ENCODE peak calls at places on chromosomes 1 and 21, in five cellular contexts. One of them, this sample, is unnamed.

GRCh38 chr1:19353596-19353995 is 41.5 kb downstream of the SLC66A1 start:
- DNase-seq in heart left ventricle: no peak
- DNase-seq in lower lobe of right lung: no peak
- DNase-seq in PC-3: no peak
- DNase-seq in heart right ventricle: no peak
- DNase-seq in this sample: no peak

GRCh38 chr1:32680642-32681041 is 21.9 kb downstream of the SYNC start:
- DNase-seq in heart left ventricle: no peak
- DNase-seq in heart right ventricle: no peak
- DNase-seq in lower lobe of right lung: no peak
- DNase-seq in PC-3: no peak
- DNase-seq in this sample: no peak

GRCh38 chr1:184036517-184036949 is 995 bp downstream of the COLGALT2 start:
- DNase-seq in lower lobe of right lung: peak; percentile 49
- DNase-seq in PC-3: no peak
- DNase-seq in heart left ventricle: peak; percentile 45
- DNase-seq in heart right ventricle: peak; percentile 49
- DNase-seq in this sample: no peak

GRCh38 chr1:183438060-183438459 is 19.9 kb upstream of the NMNAT2 start:
- DNase-seq in heart right ventricle: no peak
- DNase-seq in lower lobe of right lung: no peak
- DNase-seq in PC-3: no peak
- DNase-seq in heart left ventricle: no peak
- DNase-seq in this sample: no peak

GRCh38 chr1:116921937-116922336 is 12.2 kb downstream of the PTGFRN start:
- DNase-seq in PC-3: no peak
- DNase-seq in heart right ventricle: no peak
- DNase-seq in heart left ventricle: no peak
- DNase-seq in lower lobe of right lung: no peak
- DNase-seq in this sample: no peak

GRCh38 chr1:116817582-116818064 is 63.4 kb downstream of the CD2 start:
- DNase-seq in PC-3: peak; percentile 79
- DNase-seq in heart right ventricle: no peak
- DNase-seq in lower lobe of right lung: peak; percentile 57
- DNase-seq in heart left ventricle: no peak
- DNase-seq in this sample: peak; percentile 63

GRCh38 chr1:232767381-232768074 is 37.7 kb upstream of the MAP10 start:
- DNase-seq in heart right ventricle: no peak
- DNase-seq in lower lobe of right lung: peak; percentile 49
- DNase-seq in PC-3: peak; percentile 94
- DNase-seq in heart left ventricle: no peak
- DNase-seq in this sample: peak; percentile 78

GRCh38 chr1:53390261-53390660 is 62.4 kb upstream of the LRP8 start:
- DNase-seq in heart left ventricle: peak; percentile 50
- DNase-seq in lower lobe of right lung: peak; percentile 64
- DNase-seq in heart right ventricle: peak; percentile 21
- DNase-seq in PC-3: no peak
- DNase-seq in this sample: no peak

GRCh38 chr1:47688631-47689296 is 250.9 kb downstream of the FOXD2 start:
- DNase-seq in PC-3: no peak
- DNase-seq in heart right ventricle: no peak
- DNase-seq in heart left ventricle: peak; percentile 8
- DNase-seq in lower lobe of right lung: no peak
- DNase-seq in this sample: no peak

GRCh38 chr1:224565186-224565585 is 50.9 kb upstream of the CNIH3 start:
- DNase-seq in heart right ventricle: no peak
- DNase-seq in PC-3: peak; percentile 99
- DNase-seq in heart left ventricle: no peak
- DNase-seq in lower lobe of right lung: peak; percentile 46
- DNase-seq in this sample: peak; percentile 95

GRCh38 chr1:114113801-114114750 is 39.6 kb downstream of the SYT6 start:
- DNase-seq in heart right ventricle: peak; percentile 17
- DNase-seq in lower lobe of right lung: peak; percentile 60
- DNase-seq in heart left ventricle: peak; percentile 41
- DNase-seq in PC-3: peak; percentile 90
- DNase-seq in this sample: peak; percentile 14

GRCh38 chr1:109089242-109090015 is 1.1 kb upstream of the TMEM167B start:
- DNase-seq in PC-3: peak; percentile 94
- DNase-seq in heart left ventricle: peak; percentile 44
- DNase-seq in heart right ventricle: peak; percentile 69
- DNase-seq in lower lobe of right lung: peak; percentile 74
- DNase-seq in this sample: peak; percentile 34

GRCh38 chr1:235511470-235512240 is 7.4 kb upstream of the B3GALNT2 start:
- DNase-seq in lower lobe of right lung: no peak
- DNase-seq in heart left ventricle: no peak
- DNase-seq in heart right ventricle: no peak
- DNase-seq in PC-3: no peak
- DNase-seq in this sample: peak; percentile 31

GRCh38 chr1:71502026-71502425 is 421.2 kb upstream of the ZRANB2 start:
- DNase-seq in heart right ventricle: no peak
- DNase-seq in heart left ventricle: no peak
- DNase-seq in lower lobe of right lung: no peak
- DNase-seq in PC-3: no peak
- DNase-seq in this sample: no peak

GRCh38 chr1:115074839-115075534 is 14.3 kb downstream of the TSPAN2 start:
- DNase-seq in lower lobe of right lung: no peak
- DNase-seq in heart left ventricle: no peak
- DNase-seq in heart right ventricle: no peak
- DNase-seq in PC-3: no peak
- DNase-seq in this sample: no peak

GRCh38 chr1:42010381-42010780 is 91.7 kb upstream of the HIVEP3 start:
- DNase-seq in heart left ventricle: no peak
- DNase-seq in heart right ventricle: no peak
- DNase-seq in PC-3: no peak
- DNase-seq in lower lobe of right lung: no peak
- DNase-seq in this sample: no peak
- H3K4me1 ChIP-seq in heart left ventricle: no peaks in the 10 kb centered on the region
- H3K4me1 ChIP-seq in heart right ventricle: no peaks in the 10 kb centered on the region
- H3K4me1 ChIP-seq in PC-3: no peaks in the 10 kb centered on the region
- H3K4me1 ChIP-seq in lower lobe of right lung: peaks cover 30% of the 10 kb centered on the region
- H3K4me1 ChIP-seq in this sample: peaks cover 20% of the 10 kb centered on the region

GRCh38 chr1:56540467-56540866 is 38.9 kb downstream of the PLPP3 start:
- DNase-seq in PC-3: peak; percentile 24
- DNase-seq in heart left ventricle: no peak
- DNase-seq in lower lobe of right lung: no peak
- DNase-seq in heart right ventricle: no peak
- DNase-seq in this sample: no peak
- H3K4me1 ChIP-seq in PC-3: peaks cover 26% of the 10 kb centered on the region
- H3K4me1 ChIP-seq in heart left ventricle: peaks cover 54% of the 10 kb centered on the region
- H3K4me1 ChIP-seq in lower lobe of right lung: peaks cover 31% of the 10 kb centered on the region
- H3K4me1 ChIP-seq in heart right ventricle: peaks cover 49% of the 10 kb centered on the region
- H3K4me1 ChIP-seq in this sample: no peaks in the 10 kb centered on the region

GRCh38 chr1:18001725-18002124 is 105.9 kb upstream of the IGSF21 start:
- DNase-seq in heart right ventricle: no peak
- DNase-seq in lower lobe of right lung: no peak
- DNase-seq in PC-3: no peak
- DNase-seq in heart left ventricle: no peak
- DNase-seq in this sample: no peak
- H3K4me1 ChIP-seq in heart right ventricle: no peaks in the 10 kb centered on the region
- H3K4me1 ChIP-seq in lower lobe of right lung: no peaks in the 10 kb centered on the region
- H3K4me1 ChIP-seq in PC-3: no peaks in the 10 kb centered on the region
- H3K4me1 ChIP-seq in heart left ventricle: no peaks in the 10 kb centered on the region
- H3K4me1 ChIP-seq in this sample: no peaks in the 10 kb centered on the region

GRCh38 chr1:10703702-10704101 is 92.7 kb downstream of the CASZ1 start:
- DNase-seq in PC-3: no peak
- DNase-seq in lower lobe of right lung: no peak
- DNase-seq in heart right ventricle: no peak
- DNase-seq in heart left ventricle: no peak
- DNase-seq in this sample: no peak
- H3K4me1 ChIP-seq in PC-3: peaks cover 11% of the 10 kb centered on the region
- H3K4me1 ChIP-seq in lower lobe of right lung: peaks cover 9% of the 10 kb centered on the region
- H3K4me1 ChIP-seq in heart right ventricle: peaks cover 6% of the 10 kb centered on the region
- H3K4me1 ChIP-seq in heart left ventricle: peaks cover 7% of the 10 kb centered on the region
- H3K4me1 ChIP-seq in this sample: peaks cover 4% of the 10 kb centered on the region

GRCh38 chr1:25562101-25562927 is 18.9 kb downstream of the LDLRAP1 start:
- DNase-seq in lower lobe of right lung: no peak
- DNase-seq in heart left ventricle: no peak
- DNase-seq in heart right ventricle: no peak
- DNase-seq in PC-3: no peak
- DNase-seq in this sample: no peak

GRCh38 chr1:25562928-25563283 is 19.5 kb downstream of the LDLRAP1 start:
- DNase-seq in PC-3: no peak
- DNase-seq in heart left ventricle: no peak
- DNase-seq in lower lobe of right lung: no peak
- DNase-seq in heart right ventricle: no peak
- DNase-seq in this sample: no peak

GRCh38 chr1:25564777-25565176 is 21.4 kb downstream of the LDLRAP1 start:
- DNase-seq in PC-3: no peak
- DNase-seq in heart left ventricle: no peak
- DNase-seq in lower lobe of right lung: no peak
- DNase-seq in heart right ventricle: no peak
- DNase-seq in this sample: no peak

GRCh38 chr1:25565188-25565591 is 21.8 kb downstream of the LDLRAP1 start:
- DNase-seq in lower lobe of right lung: no peak
- DNase-seq in PC-3: no peak
- DNase-seq in heart left ventricle: no peak
- DNase-seq in heart right ventricle: no peak
- DNase-seq in this sample: no peak

GRCh38 chr1:25563330-25564215 is 20.2 kb downstream of the LDLRAP1 start:
- DNase-seq in heart left ventricle: no peak
- DNase-seq in heart right ventricle: no peak
- DNase-seq in PC-3: no peak
- DNase-seq in lower lobe of right lung: no peak
- DNase-seq in this sample: no peak
- H3K4me1 ChIP-seq in heart left ventricle: peaks cover 39% of the 10 kb centered on the region
- H3K4me1 ChIP-seq in heart right ventricle: peaks cover 24% of the 10 kb centered on the region
- H3K4me1 ChIP-seq in PC-3: peaks cover 17% of the 10 kb centered on the region
- H3K4me1 ChIP-seq in lower lobe of right lung: peaks cover 65% of the 10 kb centered on the region
- H3K4me1 ChIP-seq in this sample: peaks cover 58% of the 10 kb centered on the region

GRCh38 chr21:32645261-32646182 is 33.3 kb upstream of the CFAP298 start:
- DNase-seq in heart right ventricle: no peak
- DNase-seq in heart left ventricle: no peak
- DNase-seq in lower lobe of right lung: no peak
- DNase-seq in PC-3: no peak
- DNase-seq in this sample: no peak
- H3K4me1 ChIP-seq in heart right ventricle: no peaks in the 10 kb centered on the region
- H3K4me1 ChIP-seq in heart left ventricle: no peaks in the 10 kb centered on the region
- H3K4me1 ChIP-seq in lower lobe of right lung: no peaks in the 10 kb centered on the region
- H3K4me1 ChIP-seq in PC-3: no peaks in the 10 kb centered on the region
- H3K4me1 ChIP-seq in this sample: no peaks in the 10 kb centered on the region

GRCh38 chr1:101389547-101389929 is 152.7 kb downstream of the S1PR1 start:
- DNase-seq in PC-3: no peak
- DNase-seq in lower lobe of right lung: no peak
- DNase-seq in heart left ventricle: no peak
- DNase-seq in heart right ventricle: no peak
- DNase-seq in this sample: no peak
- H3K4me1 ChIP-seq in PC-3: no peaks in the 10 kb centered on the region
- H3K4me1 ChIP-seq in lower lobe of right lung: no peaks in the 10 kb centered on the region
- H3K4me1 ChIP-seq in heart left ventricle: no peaks in the 10 kb centered on the region
- H3K4me1 ChIP-seq in heart right ventricle: no peaks in the 10 kb centered on the region
- H3K4me1 ChIP-seq in this sample: no peaks in the 10 kb centered on the region

GRCh38 chr1:170823120-170823519 is 112.2 kb upstream of the MROH9 start:
- DNase-seq in lower lobe of right lung: no peak
- DNase-seq in heart left ventricle: no peak
- DNase-seq in PC-3: no peak
- DNase-seq in heart right ventricle: no peak
- DNase-seq in this sample: peak; percentile 5
- H3K4me1 ChIP-seq in lower lobe of right lung: no peaks in the 10 kb centered on the region
- H3K4me1 ChIP-seq in heart left ventricle: no peaks in the 10 kb centered on the region
- H3K4me1 ChIP-seq in PC-3: no peaks in the 10 kb centered on the region
- H3K4me1 ChIP-seq in heart right ventricle: no peaks in the 10 kb centered on the region
- H3K4me1 ChIP-seq in this sample: no peaks in the 10 kb centered on the region

GRCh38 chr1:57591854-57592253 is 168.0 kb upstream of the DAB1 start:
- DNase-seq in heart left ventricle: no peak
- DNase-seq in heart right ventricle: no peak
- DNase-seq in lower lobe of right lung: no peak
- DNase-seq in PC-3: no peak
- DNase-seq in this sample: peak; percentile 74

GRCh38 chr1:57600424-57600823 is 176.6 kb upstream of the DAB1 start:
- DNase-seq in PC-3: no peak
- DNase-seq in lower lobe of right lung: no peak
- DNase-seq in heart right ventricle: no peak
- DNase-seq in heart left ventricle: no peak
- DNase-seq in this sample: no peak

GRCh38 chr1:57599233-57599994 is 175.6 kb upstream of the DAB1 start:
- DNase-seq in PC-3: no peak
- DNase-seq in heart right ventricle: peak; percentile 53
- DNase-seq in heart left ventricle: peak; percentile 33
- DNase-seq in lower lobe of right lung: no peak
- DNase-seq in this sample: no peak

GRCh38 chr1:57597036-57597435 is 173.2 kb upstream of the DAB1 start:
- DNase-seq in heart right ventricle: no peak
- DNase-seq in PC-3: no peak
- DNase-seq in heart left ventricle: no peak
- DNase-seq in lower lobe of right lung: no peak
- DNase-seq in this sample: no peak
- H3K4me1 ChIP-seq in heart right ventricle: peaks cover 6% of the 10 kb centered on the region
- H3K4me1 ChIP-seq in PC-3: no peaks in the 10 kb centered on the region
- H3K4me1 ChIP-seq in heart left ventricle: peaks cover 10% of the 10 kb centered on the region
- H3K4me1 ChIP-seq in lower lobe of right lung: no peaks in the 10 kb centered on the region
- H3K4me1 ChIP-seq in this sample: peaks cover 3% of the 10 kb centered on the region

GRCh38 chr21:43881283-43881682 is 16.3 kb downstream of the AGPAT3 start:
- DNase-seq in lower lobe of right lung: no peak
- DNase-seq in PC-3: no peak
- DNase-seq in heart right ventricle: no peak
- DNase-seq in heart left ventricle: no peak
- DNase-seq in this sample: no peak
- H3K4me1 ChIP-seq in lower lobe of right lung: peaks cover 51% of the 10 kb centered on the region
- H3K4me1 ChIP-seq in PC-3: peaks cover 28% of the 10 kb centered on the region
- H3K4me1 ChIP-seq in heart right ventricle: peaks cover 22% of the 10 kb centered on the region
- H3K4me1 ChIP-seq in heart left ventricle: peaks cover 33% of the 10 kb centered on the region
- H3K4me1 ChIP-seq in this sample: peaks cover 21% of the 10 kb centered on the region